ENCODE peak calls at places on chromosome 19, in four cellular contexts. D is fibroblast of mammary gland, C is heart left ventricle, Q is T-helper 17 cell. U is an unnamed sample.

GRCh38 chr19:3649888-3650287 is 23.3 kb upstream of the CACTIN start:
- DNase-seq in D (no peak), C (no peak), Q (no peak), U (no peak)

GRCh38 chr19:49113762-49114629 is at the start of gene LIN7B:
- DNase-seq in D (peak), C (peak), Q (peak), U (peak)

GRCh38 chr19:40990972-40991381 is at the start of gene CYP2B6:
- DNase-seq in D (no peak), C (no peak), Q (no peak), U (peak)

GRCh38 chr19:48629599-48630288 is 7.4 kb downstream of the DBP start:
- DNase-seq in D (no peak), C (no peak), Q (no peak), U (peak)

GRCh38 chr19:56314018-56314583 is 538 bp downstream of the ZSCAN5A start:
- DNase-seq in D (no peak), C (no peak), Q (no peak), U (no peak)

GRCh38 chr19:32258167-32258566 is 87.2 kb upstream of the ZNF507 start:
- DNase-seq in D (no peak), C (no peak), Q (no peak), U (no peak)

GRCh38 chr19:1214862-1215731 is 9.5 kb downstream of the STK11 start:
- DNase-seq in D (no peak), C (peak), Q (no peak), U (no peak)

GRCh38 chr19:49361438-49362047 is 673 bp downstream of the TEAD2 start:
- DNase-seq in D (peak), C (peak), Q (no peak), U (peak)

GRCh38 chr19:55418185-55418584 is 10.6 kb upstream of the UBE2S start:
- DNase-seq in D (peak), C (peak), Q (peak), U (peak)

GRCh38 chr19:4448147-4448985 is 9.2 kb downstream of the UBXN6 start:
- DNase-seq in D (no peak), C (no peak), Q (no peak), U (no peak)

GRCh38 chr19:46727036-46727501 is 10.2 kb upstream of the PRKD2 start:
- DNase-seq in D (no peak), C (no peak), Q (no peak), U (no peak)

GRCh38 chr19:39411006-39411831 is 1.2 kb upstream of the PLEKHG2 start:
- DNase-seq in D (peak), C (no peak), Q (no peak), U (peak)

GRCh38 chr19:29674374-29675119 is 9.3 kb downstream of the PLEKHF1 start:
- DNase-seq in D (no peak), C (no peak), Q (no peak), U (no peak)

GRCh38 chr19:35357867-35358573 is at the start of gene FFAR3:
- DNase-seq in D (peak), C (peak), Q (no peak), U (peak)